ENCODE peak calls at places on chromosomes 3 and 15, in seven cellular contexts. Q is prostate gland, H is caudate nucleus, M is mesendoderm, W is Peyer's patch, N is heart left ventricle, U is left ventricle myocardium inferior. X is an unnamed sample.
A peak's percentile ranks its signal among the peaks of the same experiment; 100 is the strongest.

GRCh38 chr3:32285910-32286309 is 47.4 kb downstream of the CMTM8 start:
- DNase-seq in N (no peak), Q (no peak), U (no peak), W (peak; percentile 44), H (no peak), M (no peak), X (no peak)

GRCh38 chr3:185730550-185730949 is 94.3 kb downstream of the IGF2BP2 start:
- DNase-seq in U (no peak), Q (no peak), M (no peak), H (no peak), N (no peak), W (no peak), X (no peak)

GRCh38 chr3:5181479-5182141 is 5.9 kb upstream of the EDEM1 start:
- DNase-seq in N (no peak), U (no peak), Q (no peak), W (peak; percentile 68), H (no peak), M (no peak), X (no peak)

GRCh38 chr3:11288786-11289637 is 16.8 kb downstream of the ATG7 start:
- DNase-seq in W (no peak), Q (no peak), N (no peak), U (no peak), M (no peak), H (no peak), X (no peak)

GRCh38 chr3:10529809-10530208 is 24.4 kb upstream of the ATP2B2 start:
- DNase-seq in H (no peak), Q (no peak), W (peak; percentile 1), U (no peak), N (no peak), M (no peak), X (peak; percentile 19)

GRCh38 chr3:42755681-42756578 is 17.1 kb downstream of the CCDC13 start:
- DNase-seq in U (no peak), M (peak; percentile 67), Q (no peak), W (no peak), N (no peak), H (no peak), X (peak; percentile 21)

GRCh38 chr3:108006077-108006675 is 84.7 kb downstream of the CD47 start:
- DNase-seq in N (no peak), H (no peak), M (no peak), Q (peak; percentile 82), W (no peak), U (peak; percentile 46), X (no peak)

GRCh38 chr3:55246016-55246415 is 241.1 kb downstream of the WNT5A start:
- DNase-seq in M (no peak), U (no peak), N (no peak), Q (no peak), W (no peak), H (no peak), X (no peak)

GRCh38 chr3:56365905-56366640 is 102.2 kb downstream of the ERC2 start:
- DNase-seq in W (no peak), U (no peak), H (peak; percentile 2), M (no peak), Q (no peak), N (no peak), X (no peak)

GRCh38 chr3:30448436-30448835 is 158.0 kb upstream of the TGFBR2 start:
- DNase-seq in U (no peak), M (no peak), W (no peak), Q (no peak), H (no peak), N (no peak), X (no peak)

DNA sequence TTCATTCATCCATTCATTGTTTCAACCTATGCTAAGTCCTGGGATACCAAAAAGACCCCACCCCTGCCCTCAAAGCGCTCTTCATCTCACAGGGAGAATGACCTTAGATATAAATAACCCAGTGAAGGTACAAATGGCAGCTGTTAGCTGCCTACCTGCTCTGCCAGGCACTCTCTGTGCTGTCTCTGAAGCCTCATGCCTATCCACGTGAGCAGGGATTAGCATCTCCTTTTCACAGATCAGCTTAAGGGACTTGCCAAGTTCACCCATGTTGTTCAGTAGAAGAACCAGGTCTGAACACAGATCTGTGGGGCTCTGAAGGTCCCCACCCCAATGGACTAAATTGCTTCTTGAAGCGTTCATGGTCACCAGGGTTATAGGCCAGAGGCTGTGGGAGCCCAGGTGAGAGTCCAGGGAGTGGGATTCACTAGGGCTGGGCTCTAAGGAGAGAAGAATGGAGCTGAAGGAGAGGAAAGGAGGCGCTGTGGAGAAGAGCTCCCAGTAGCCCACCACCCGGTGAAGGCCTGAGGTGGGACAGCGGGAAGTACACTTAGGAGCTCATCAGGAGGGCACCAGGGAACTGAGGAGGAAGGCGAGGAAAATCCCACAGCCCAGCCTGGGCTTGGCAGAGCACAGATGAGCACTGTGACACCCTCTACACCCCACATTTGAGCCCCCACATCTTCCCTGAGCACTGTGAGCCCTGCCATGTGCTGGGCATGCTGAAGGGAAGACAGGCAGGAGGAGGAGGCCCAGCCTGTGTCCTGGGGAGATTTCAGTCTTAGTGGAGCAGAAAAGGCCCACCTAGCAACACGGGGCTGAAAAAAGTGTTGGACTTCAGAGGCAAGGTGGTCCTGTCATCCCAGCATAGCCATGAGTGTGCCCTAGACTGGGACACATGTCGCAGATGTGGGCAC is 20.4 kb downstream of the RBP1 start:
- DNase-seq in U (no peak), H (no peak), Q (no peak), M (no peak), N (no peak), W (no peak), X (no peak)
- H3K27ac ChIP-seq in U (no peak overlapping the region), H (no peak overlapping the region), Q (no peak overlapping the region), M (no peak overlapping the region), N (no peak overlapping the region), W (no peak overlapping the region), X (no peak overlapping the region)

GRCh38 chr3:149356630-149357029 is 20.8 kb downstream of the TM4SF1 start:
- DNase-seq in M (no peak), Q (no peak), N (no peak), H (no peak), W (no peak), U (no peak), X (no peak)

GRCh38 chr3:149352556-149352955 is 19.1 kb upstream of the TM4SF18 start:
- DNase-seq in N (peak; percentile 75), M (peak; percentile 87), H (no peak), U (peak; percentile 36), W (no peak), Q (peak; percentile 37), X (no peak)

GRCh38 chr3:149356044-149356592 is 21.3 kb downstream of the TM4SF1 start:
- DNase-seq in W (no peak), U (no peak), M (no peak), N (no peak), H (no peak), Q (no peak), X (no peak)

GRCh38 chr3:149353581-149354184 is 20.2 kb upstream of the TM4SF18 start:
- DNase-seq in M (no peak), Q (no peak), H (no peak), N (no peak), U (no peak), W (no peak), X (no peak)
- H3K27ac ChIP-seq in M (no peak overlapping the region), Q (no peak overlapping the region), H (no peak overlapping the region), N (peak overlapping the region; percentile 1), U (peak overlapping the region; percentile 13), W (peak overlapping the region; percentile 3), X (no peak overlapping the region)

GRCh38 chr3:196120291-196120951 is 38.5 kb upstream of the TFRC start:
- DNase-seq in H (no peak), U (peak; percentile 28), N (no peak), W (peak; percentile 47), M (no peak), Q (peak; percentile 23), X (no peak)
- H3K27ac ChIP-seq in H (no peak overlapping the region), U (no peak overlapping the region), N (no peak overlapping the region), W (no peak overlapping the region), M (no peak overlapping the region), Q (no peak overlapping the region), X (no peak overlapping the region)

GRCh38 chr15:90106522-90107117 is 4.4 kb upstream of the IDH2 start:
- DNase-seq in W (no peak), U (peak; percentile 77), Q (peak; percentile 50), H (no peak), M (peak; percentile 50), N (peak; percentile 63), X (no peak)
- H3K27ac ChIP-seq in W (no peak overlapping the region), U (peak overlapping the region; percentile 98), Q (peak overlapping the region; percentile 99), H (peak overlapping the region; percentile 44), M (no peak overlapping the region), N (peak overlapping the region; percentile 97), X (no peak overlapping the region)

GRCh38 chr3:132606085-132606484 is 9.0 kb downstream of the ACKR4 start:
- DNase-seq in Q (no peak), H (no peak), U (no peak), W (no peak), N (no peak), M (peak; percentile 36), X (no peak)
- H3K27ac ChIP-seq in Q (no peak overlapping the region), H (no peak overlapping the region), U (peak overlapping the region; percentile 21), W (no peak overlapping the region), N (no peak overlapping the region), M (no peak overlapping the region), X (no peak overlapping the region)